ENCODE peak calls at places on chromosomes 1 and 21, in seven cellular contexts. F, X, B, W, U, P and D are unnamed samples.

GRCh38 chr1:89953072-89953626 is 41.8 kb upstream of the ZNF326 start:
- DNase-seq in F (no peak), X (peak; percentile 15), B (peak; percentile 86), W (peak; percentile 69), U (peak; percentile 48), P (peak; percentile 94), D (peak; percentile 81)

GRCh38 chr1:235127203-235127602 is 1.4 kb downstream of the TOMM20 start:
- DNase-seq in F (no peak), X (no peak), B (no peak), W (no peak), U (no peak), P (peak; percentile 46), D (no peak)

GRCh38 chr1:24540906-24541710 is 14.8 kb upstream of the NCMAP start:
- DNase-seq in F (no peak), X (no peak), B (peak; percentile 83), W (no peak), U (no peak), P (peak; percentile 80), D (peak; percentile 94)

GRCh38 chr1:183418696-183419095 is 516 bp upstream of the NMNAT2 start:
- DNase-seq in F (no peak), X (no peak), B (no peak), W (no peak), U (no peak), P (no peak), D (no peak)

GRCh38 chr1:154955718-154956513 is at the start of gene PBXIP1:
- DNase-seq in F (no peak), X (peak; percentile 93), B (peak; percentile 92), W (peak; percentile 83), U (peak; percentile 77), P (peak; percentile 91), D (peak; percentile 97)

GRCh38 chr1:84598418-84598817 is 24.2 kb upstream of the CTBS start:
- DNase-seq in F (no peak), X (no peak), B (no peak), W (no peak), U (no peak), P (peak; percentile 42), D (no peak)

GRCh38 chr1:172835834-172836233 is 176.9 kb downstream of the FASLG start:
- DNase-seq in F (no peak), X (no peak), B (no peak), W (no peak), U (no peak), P (no peak), D (no peak)

GRCh38 chr1:55720243-55720642 is 505.1 kb upstream of the USP24 start:
- DNase-seq in F (peak; percentile 58), X (no peak), B (peak; percentile 61), W (no peak), U (peak; percentile 49), P (peak; percentile 44), D (no peak)

GRCh38 chr1:58886611-58887010 is 102.8 kb upstream of the JUN start:
- DNase-seq in F (no peak), X (no peak), B (peak; percentile 22), W (no peak), U (peak; percentile 78), P (peak; percentile 75), D (no peak)

GRCh38 chr1:211928993-211929637 is 98.6 kb upstream of the LPGAT1 start:
- DNase-seq in F (no peak), X (no peak), B (peak; percentile 84), W (no peak), U (no peak), P (peak; percentile 24), D (peak; percentile 92)

GRCh38 chr21:38631171-38631570 is 132.9 kb upstream of the ERG start:
- DNase-seq in F (no peak), X (no peak), B (no peak), W (no peak), U (no peak), P (peak; percentile 92), D (no peak)

GRCh38 chr1:115726570-115726969 is 41.9 kb downstream of the CASQ2 start:
- DNase-seq in F (no peak), X (no peak), B (no peak), W (no peak), U (no peak), P (no peak), D (no peak)

GRCh38 chr1:51331206-51332100 is 1.1 kb upstream of the TTC39A start:
- DNase-seq in F (no peak), X (no peak), B (peak; percentile 71), W (peak; percentile 77), U (no peak), P (peak; percentile 74), D (peak; percentile 67)

GRCh38 chr21:21688877-21689276 is 690.7 kb downstream of the NCAM2 start:
- DNase-seq in F (no peak), X (no peak), B (no peak), W (peak; percentile 31), U (no peak), P (peak; percentile 53), D (no peak)

GRCh38 chr1:76054357-76054756 is 20.2 kb upstream of the ST6GALNAC3 start:
- DNase-seq in F (no peak), X (no peak), B (no peak), W (no peak), U (no peak), P (no peak), D (no peak)

GRCh38 chr1:30695481-30695880 is 27.9 kb downstream of the MATN1 start:
- DNase-seq in F (no peak), X (no peak), B (no peak), W (no peak), U (peak; percentile 81), P (peak; percentile 25), D (no peak)

GRCh38 chr1:248703674-248704073 is 1.1 kb upstream of the OR14I1 start:
- DNase-seq in F (no peak), X (no peak), B (no peak), W (no peak), U (no peak), P (peak; percentile 2), D (peak; percentile 25)

GRCh38 chr21:35658242-35658641 is 402.1 kb downstream of the SETD4 start:
- DNase-seq in F (no peak), X (no peak), B (no peak), W (no peak), U (no peak), P (peak; percentile 72), D (no peak)

GRCh38 chr1:118842462-118843201 is 145.5 kb downstream of the TBX15 start:
- DNase-seq in F (peak; percentile 68), X (no peak), B (peak; percentile 19), W (no peak), U (peak; percentile 36), P (no peak), D (no peak)

GRCh38 chr21:37815893-37816292 is 100.4 kb downstream of the KCNJ6 start:
- DNase-seq in F (no peak), X (no peak), B (no peak), W (no peak), U (no peak), P (no peak), D (no peak)

GRCh38 chr21:42103843-42104242 is 32.7 kb downstream of the UMODL1 start:
- DNase-seq in F (no peak), X (no peak), B (no peak), W (no peak), U (no peak), P (no peak), D (no peak)

GRCh38 chr1:185409345-185409744 is 92.3 kb upstream of the IVNS1ABP start:
- DNase-seq in F (no peak), X (no peak), B (no peak), W (no peak), U (no peak), P (no peak), D (no peak)

GRCh38 chr1:27166351-27166802 is 11.5 kb upstream of the SLC9A1 start:
- DNase-seq in F (no peak), X (no peak), B (no peak), W (no peak), U (no peak), P (peak; percentile 80), D (no peak)

GRCh38 chr1:89800022-89800655 is 20.7 kb upstream of the LRRC8D start:
- DNase-seq in F (no peak), X (no peak), B (no peak), W (no peak), U (no peak), P (no peak), D (no peak)

GRCh38 chr1:43598622-43599021 is 51.3 kb upstream of the KDM4A start:
- DNase-seq in F (no peak), X (no peak), B (no peak), W (no peak), U (no peak), P (no peak), D (no peak)
- H3K27me3 ChIP-seq in F (no peaks in the 10 kb centered on the region), X (no peaks in the 10 kb centered on the region), B (no peaks in the 10 kb centered on the region), W (no peaks in the 10 kb centered on the region), U (no peaks in the 10 kb centered on the region), P (no peaks in the 10 kb centered on the region), D (no peaks in the 10 kb centered on the region)

DNA sequence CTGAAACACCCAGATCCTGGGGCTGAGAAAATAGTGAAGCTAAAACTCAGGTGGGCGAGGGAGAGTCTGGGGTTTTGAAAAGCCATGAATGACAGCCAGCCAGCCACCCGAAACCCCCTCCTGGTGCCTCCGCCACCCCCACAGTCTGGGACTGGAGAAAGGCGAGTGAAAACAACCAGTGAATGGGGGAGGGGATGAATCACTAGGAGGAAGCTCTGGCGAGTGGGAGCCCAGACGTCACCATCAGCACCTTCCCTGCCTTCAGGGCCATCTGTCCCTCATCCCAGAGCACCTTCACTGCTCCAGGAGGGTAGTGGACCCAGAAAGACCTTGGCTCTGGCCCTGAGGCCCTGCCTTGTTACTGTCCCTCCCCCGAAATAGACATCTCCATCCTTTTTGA is 9.2 kb downstream of the RORC start:
- DNase-seq in F (no peak), X (no peak), B (no peak), W (no peak), U (peak; percentile 11), P (no peak), D (no peak)
- H3K4me1 ChIP-seq in F (peaks cover 8% of the 10 kb centered on the region), X (peaks cover 81% of the 10 kb centered on the region), B (no peaks in the 10 kb centered on the region), W (no peaks in the 10 kb centered on the region), U (no peaks in the 10 kb centered on the region), P (no peaks in the 10 kb centered on the region), D (peaks cover 2% of the 10 kb centered on the region)

GRCh38 chr1:109148838-109149555 is 35.1 kb downstream of the ELAPOR1 start:
- DNase-seq in F (no peak), X (no peak), B (peak; percentile 43), W (no peak), U (no peak), P (peak; percentile 34), D (peak; percentile 34)
- H3K27ac ChIP-seq in F (no peak overlapping the region), X (no peak overlapping the region), B (peak overlapping the region; percentile 41), W (no peak overlapping the region), U (no peak overlapping the region), P (no peak overlapping the region), D (peak overlapping the region; percentile 67)

DNA sequence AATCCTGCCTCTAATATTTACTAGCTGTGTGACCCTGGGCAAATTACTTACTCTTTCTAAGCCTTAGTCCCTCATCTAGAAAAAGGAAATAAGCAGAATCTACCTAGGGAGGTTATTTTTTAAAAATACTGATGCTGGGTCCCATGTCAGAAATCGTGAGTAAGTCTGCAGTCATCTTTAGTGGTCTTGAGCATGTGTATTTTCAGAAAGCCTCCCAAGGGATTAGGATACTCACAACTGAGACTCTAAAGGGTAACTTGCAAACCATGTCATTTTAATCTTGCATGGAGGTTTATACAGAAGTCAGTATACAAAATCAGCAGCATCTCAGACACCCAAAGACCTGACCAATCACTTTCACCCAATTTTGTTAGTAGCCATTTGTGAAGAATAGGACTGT is 43.2 kb downstream of the DSTYK start:
- DNase-seq in F (no peak), X (no peak), B (no peak), W (no peak), U (no peak), P (peak; percentile 81), D (no peak)
- H3K27me3 ChIP-seq in F (no peaks in the 10 kb centered on the region), X (no peaks in the 10 kb centered on the region), B (no peaks in the 10 kb centered on the region), W (no peaks in the 10 kb centered on the region), U (no peaks in the 10 kb centered on the region), P (no peaks in the 10 kb centered on the region), D (no peaks in the 10 kb centered on the region)